ENCODE peak calls at places on chromosome 5, in four cellular contexts. T, P, J and M are unnamed samples. For H3K9me3 and H3K4me1, the result is how much of the 10 kb centered on the place peaks cover.

GRCh38 chr5:37774912-37775483 is 64.8 kb downstream of the GDNF start:
- DNase-seq in J (peak), P (no peak), T (no peak), M (no peak)

GRCh38 chr5:77852514-77853352 is 76.6 kb upstream of the TBCA start:
- DNase-seq in J (peak), P (no peak), T (peak), M (peak)

GRCh38 chr5:16937503-16938161 is 1.5 kb upstream of the MYO10 start:
- DNase-seq in J (no peak), P (no peak), T (no peak), M (no peak)

GRCh38 chr5:65927497-65928340 is 1.3 kb downstream of the ERBIN start:
- DNase-seq in J (peak), T (peak), P (no peak), M (no peak)

GRCh38 chr5:112636751-112637150 is 100.9 kb upstream of the APC start:
- DNase-seq in P (no peak), J (peak), T (no peak), M (no peak)

GRCh38 chr5:108560581-108560980 is 178.7 kb upstream of the FBXL17 start:
- DNase-seq in J (peak), P (no peak), T (no peak), M (no peak)

GRCh38 chr5:56202483-56202882 is 30.6 kb downstream of the ANKRD55 start:
- DNase-seq in P (no peak), T (peak), J (peak), M (no peak)

GRCh38 chr5:176162206-176162605 is 76.0 kb upstream of the SIMC1 start:
- DNase-seq in T (no peak), J (no peak), P (no peak), M (no peak)

GRCh38 chr5:157143127-157143959 is 678 bp upstream of the MED7 start:
- DNase-seq in T (no peak), J (no peak), P (peak), M (no peak)

GRCh38 chr5:69467442-69468225 is 25.0 kb upstream of the OCLN start:
- DNase-seq in T (no peak), J (no peak), P (no peak), M (no peak)

GRCh38 chr5:77168187-77168883 is 42.1 kb upstream of the PDE8B start:
- DNase-seq in J (no peak), T (peak), P (no peak), M (no peak)

GRCh38 chr5:135921388-135921787 is 25.7 kb upstream of the IL9 start:
- DNase-seq in P (no peak), J (peak), T (no peak), M (no peak)

GRCh38 chr5:57695179-57695578 is 212.6 kb upstream of the ACTBL2 start:
- DNase-seq in P (no peak), J (no peak), T (no peak), M (no peak)

GRCh38 chr5:134124289-134125194 is 10.1 kb downstream of the TCF7 start:
- DNase-seq in T (no peak), P (no peak), J (no peak), M (peak)

GRCh38 chr5:83162598-83162997 is 85.3 kb downstream of the XRCC4 start:
- DNase-seq in P (no peak), T (no peak), J (no peak), M (no peak)

GRCh38 chr5:172549708-172550095 is 91.4 kb upstream of the NEURL1B start:
- DNase-seq in J (no peak), T (no peak), P (no peak), M (no peak)

GRCh38 chr5:112418412-112419049 is 546 bp downstream of the EPB41L4A start:
- DNase-seq in T (peak), J (peak), P (no peak), M (no peak)

GRCh38 chr5:140791111-140791510 is 3.5 kb upstream of the PCDHA2 start:
- DNase-seq in J (no peak), P (no peak), T (no peak), M (no peak)
- H3K9me3 ChIP-seq in J (half or more), P (under half), T (under half), M (half or more)

DNA sequence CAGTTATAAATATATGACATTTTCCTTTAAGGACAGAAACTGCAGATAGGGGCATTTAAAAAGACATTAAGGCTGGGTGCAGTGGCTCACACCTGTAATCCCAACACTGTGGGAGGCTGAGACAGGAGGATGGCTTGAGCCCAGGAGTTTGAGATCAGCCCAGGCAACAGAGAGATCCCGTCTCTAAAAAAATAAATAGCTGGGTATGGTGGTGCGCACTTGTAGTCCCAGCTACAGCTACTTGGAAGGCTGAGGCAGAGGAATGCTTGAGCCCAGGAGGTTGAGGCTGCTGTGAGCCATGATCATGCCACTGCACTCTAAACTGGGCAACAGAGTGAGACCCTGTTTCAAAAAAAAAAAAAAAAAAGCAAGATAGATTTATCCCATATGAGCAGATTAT is 63.6 kb downstream of the CSNK1A1 start:
- DNase-seq in T (no peak), P (no peak), J (no peak), M (no peak)
- H3K4me1 ChIP-seq in T (under half), P (under half), J (under half), M (under half)

DNA sequence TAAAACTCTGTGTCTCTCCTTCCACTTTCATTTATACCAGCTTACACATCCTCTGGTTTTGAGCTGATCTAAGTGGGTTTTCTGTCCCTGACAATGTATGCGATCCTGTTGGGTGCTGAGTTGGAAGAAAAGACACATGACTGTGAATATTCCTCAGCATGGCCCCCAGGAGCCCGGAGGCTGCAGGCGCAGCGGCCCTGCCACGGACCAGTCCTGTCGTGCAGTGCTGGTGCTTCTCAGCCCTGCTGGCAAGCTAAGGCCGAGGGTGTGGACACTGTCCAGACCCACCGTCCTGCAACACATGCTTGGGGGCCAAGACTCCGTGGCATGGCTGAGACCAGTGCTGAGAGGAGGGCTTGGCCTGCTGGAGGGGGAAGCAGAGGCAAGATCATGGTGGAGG is 328.9 kb upstream of the IRX2 start:
- DNase-seq in J (no peak), T (no peak), P (no peak), M (no peak)
- H3K9me3 ChIP-seq in J (under half), T (under half), P (under half), M (under half)

GRCh38 chr5:138664276-138664943 is 88.8 kb upstream of the CTNNA1 start:
- DNase-seq in J (peak), P (no peak), T (no peak), M (no peak)

GRCh38 chr5:138662599-138662998 is 87.4 kb upstream of the HSPA9 start:
- DNase-seq in T (no peak), P (no peak), J (no peak), M (no peak)

GRCh38 chr5:138661991-138662434 is 86.8 kb upstream of the HSPA9 start:
- DNase-seq in J (no peak), P (no peak), T (no peak), M (no peak)

GRCh38 chr5:138663561-138663960 is 88.4 kb upstream of the HSPA9 start:
- DNase-seq in J (no peak), T (no peak), P (no peak), M (no peak)

GRCh38 chr5:138663009-138663408 is 87.8 kb upstream of the HSPA9 start:
- DNase-seq in P (no peak), J (no peak), T (no peak), M (peak)
- H3K4me1 ChIP-seq in P (under half), J (under half), T (under half), M (under half)

GRCh38 chr5:141258464-141258863 is 13.3 kb downstream of the PCDHB15 start:
- DNase-seq in J (no peak), P (no peak), T (no peak), M (no peak)
- H3K9me3 ChIP-seq in J (half or more), P (under half), T (under half), M (half or more)

GRCh38 chr5:171261361-171261760 is 47.7 kb upstream of the TLX3 start:
- DNase-seq in P (no peak), T (no peak), J (no peak), M (no peak)
- H3K4me1 ChIP-seq in P (under half), T (under half), J (under half), M (under half)

GRCh38 chr5:1431021-1431811 is 14.0 kb downstream of the SLC6A3 start:
- DNase-seq in P (peak), J (no peak), T (no peak), M (no peak)

GRCh38 chr5:1429066-1429465 is 16.2 kb downstream of the SLC6A3 start:
- DNase-seq in T (no peak), J (no peak), P (peak), M (no peak)

GRCh38 chr5:1429501-1429900 is 15.7 kb downstream of the SLC6A3 start:
- DNase-seq in P (peak), T (peak), J (no peak), M (no peak)

GRCh38 chr5:1430121-1430795 is 15.0 kb downstream of the SLC6A3 start:
- DNase-seq in J (no peak), T (no peak), P (no peak), M (no peak)

DNA sequence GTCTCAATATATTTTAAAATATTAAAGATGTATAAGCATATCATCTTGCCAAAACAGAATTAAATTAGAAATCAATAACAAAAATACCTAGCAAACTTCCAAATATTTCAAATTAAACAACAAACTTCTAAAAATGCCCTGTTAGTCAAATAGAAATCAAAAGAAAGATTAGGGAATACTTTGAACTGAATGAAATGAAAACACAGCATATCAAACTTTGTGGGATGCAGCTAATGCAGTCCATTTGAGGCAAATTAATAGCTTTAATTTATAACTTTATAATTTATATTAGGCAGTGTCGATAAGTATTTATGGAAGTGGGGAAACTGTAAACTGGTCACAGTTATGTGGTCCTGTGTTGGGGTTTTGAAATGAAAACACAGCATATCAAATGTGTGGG is 17.1 kb downstream of the SLC6A3 start:
- DNase-seq in T (no peak), P (no peak), J (no peak), M (no peak)
- H3K9me3 ChIP-seq in T (under half), P (under half), J (half or more), M (under half)

GRCh38 chr5:139299477-139299876 is 5.9 kb downstream of the MATR3 start:
- DNase-seq in T (no peak), P (no peak), J (no peak), M (no peak)
- H3K4me1 ChIP-seq in T (under half), P (under half), J (under half), M (half or more)

GRCh38 chr5:50320131-50320749 is 120.8 kb downstream of the EMB start:
- DNase-seq in T (no peak), J (no peak), P (no peak), M (no peak)
- H3K9me3 ChIP-seq in T (under half), J (under half), P (under half), M (under half)

GRCh38 chr5:68252678-68253520 is 37.3 kb downstream of the PIK3R1 start:
- DNase-seq in P (no peak), T (peak), J (peak), M (no peak)

GRCh38 chr5:68250662-68251298 is 35.2 kb downstream of the PIK3R1 start:
- DNase-seq in J (no peak), P (no peak), T (peak), M (no peak)

GRCh38 chr5:68251804-68252648 is 36.5 kb downstream of the PIK3R1 start:
- DNase-seq in J (peak), P (no peak), T (no peak), M (no peak)

GRCh38 chr5:68249520-68249919 is 34.0 kb downstream of the PIK3R1 start:
- DNase-seq in P (no peak), T (no peak), J (no peak), M (no peak)

DNA sequence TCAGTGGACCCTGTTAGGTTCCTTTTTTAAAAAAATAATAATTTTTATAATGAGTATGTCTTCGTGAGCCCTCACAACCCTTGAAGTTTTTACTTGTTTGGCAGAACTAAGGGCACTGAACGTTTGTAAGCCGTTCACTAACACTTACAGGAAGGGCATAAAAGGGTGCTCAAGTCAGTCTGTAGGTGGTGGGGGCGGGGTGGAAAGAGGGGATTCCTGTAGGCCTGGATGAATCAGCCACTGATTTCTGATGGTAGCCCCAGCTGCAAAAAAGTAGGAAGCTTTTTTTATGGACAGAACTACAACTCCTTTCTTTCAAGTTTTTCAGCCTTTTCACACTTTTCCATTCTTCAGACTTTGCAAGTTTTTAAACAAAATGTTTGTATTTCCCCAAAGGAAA is 35.8 kb downstream of the PIK3R1 start:
- DNase-seq in J (peak), T (peak), P (no peak), M (peak)
- H3K4me1 ChIP-seq in J (under half), T (half or more), P (under half), M (half or more)